ENCODE peak calls at places on chromosomes 5 and 9, in four cellular contexts. K is lower lobe of right lung; Z is dorsolateral prefrontal cortex; R is stimulated activated CD4-positive, alpha-beta T cell treated with anti-CD3 and anti-CD28 coated beads, TNF-alpha, amount 100 ng/mL, for 24 hours. I is an unnamed sample.
A peak's percentile ranks its signal among the peaks of the same experiment; 100 is the strongest.

GRCh38 chr9:92607773-92608172 is 62.2 kb downstream of the IPPK start:
- DNase-seq in R (no peak), Z (no peak), K (no peak), I (no peak)

GRCh38 chr5:73454379-73455036 is 5.9 kb upstream of the FOXD1 start:
- DNase-seq in K (no peak), Z (no peak), R (no peak), I (no peak)

GRCh38 chr5:61414806-61415205 is 82.7 kb downstream of the ZSWIM6 start:
- DNase-seq in K (no peak), R (no peak), Z (no peak), I (no peak)

GRCh38 chr9:111413996-111414395 is 70.2 kb downstream of the ECPAS start:
- DNase-seq in Z (no peak), K (no peak), R (no peak), I (no peak)

GRCh38 chr5:140219068-140219971 is 44.3 kb downstream of the CYSTM1 start:
- DNase-seq in Z (no peak), K (no peak), R (no peak), I (no peak)

GRCh38 chr5:75510417-75510835 is 1.0 kb downstream of the CERT1 start:
- DNase-seq in Z (no peak), R (no peak), K (no peak), I (no peak)

GRCh38 chr5:84863020-84863419 is 478.3 kb upstream of the EDIL3 start:
- DNase-seq in R (no peak), Z (no peak), K (no peak), I (no peak)

GRCh38 chr9:87569008-87569908 is 71.6 kb downstream of the DAPK1 start:
- DNase-seq in K (no peak), R (no peak), Z (no peak), I (no peak)

GRCh38 chr5:124289122-124289521 is 457.3 kb downstream of the ZNF608 start:
- DNase-seq in Z (peak; percentile 84), K (peak; percentile 73), R (no peak), I (peak; percentile 58)

GRCh38 chr9:21796768-21797167 is 5.7 kb upstream of the MTAP start:
- DNase-seq in Z (no peak), R (no peak), K (no peak), I (no peak)

GRCh38 chr9:83047839-83048775 is 14.8 kb downstream of the RASEF start:
- DNase-seq in Z (no peak), R (no peak), K (peak; percentile 46), I (no peak)

GRCh38 chr5:163631846-163632245 is 126.4 kb downstream of the MAT2B start:
- DNase-seq in R (no peak), Z (no peak), K (no peak), I (no peak)

GRCh38 chr5:14112998-14113652 is 30.0 kb upstream of the TRIO start:
- DNase-seq in Z (no peak), K (no peak), R (no peak), I (no peak)

GRCh38 chr5:68292316-68292715 is 76.8 kb downstream of the PIK3R1 start:
- DNase-seq in R (no peak), K (no peak), Z (no peak), I (no peak)

GRCh38 chr5:1330847-1331831 is 13.8 kb downstream of the CLPTM1L start:
- DNase-seq in R (no peak), Z (peak; percentile 40), K (no peak), I (peak; percentile 72)

GRCh38 chr9:4934976-4935672 is 49.9 kb upstream of the JAK2 start:
- DNase-seq in Z (no peak), R (no peak), K (no peak), I (no peak)

GRCh38 chr9:116154334-116154975 is 864 bp downstream of the PAPPA start:
- DNase-seq in R (no peak), Z (no peak), K (no peak), I (no peak)

GRCh38 chr9:129709471-129710460 is 43.1 kb downstream of the PTGES start:
- DNase-seq in K (no peak), Z (no peak), R (no peak), I (no peak)

GRCh38 chr5:154390746-154391359 is 54.9 kb upstream of the SAP30L start:
- DNase-seq in K (no peak), R (no peak), Z (no peak), I (peak; percentile 70)

GRCh38 chr9:115551396-115551795 is 433.4 kb upstream of the TNC start:
- DNase-seq in K (no peak), Z (no peak), R (no peak), I (no peak)

GRCh38 chr9:7315746-7316457 is 483.7 kb downstream of the DMAC1 start:
- DNase-seq in Z (no peak), R (no peak), K (no peak), I (no peak)

GRCh38 chr5:68086443-68086842 is 129.1 kb upstream of the PIK3R1 start:
- DNase-seq in Z (no peak), R (no peak), K (no peak), I (no peak)

GRCh38 chr5:178786859-178787499 is 56.5 kb upstream of the ZNF354A start:
- DNase-seq in R (no peak), Z (no peak), K (no peak), I (peak; percentile 59)

GRCh38 chr9:119443179-119443578 is 73.9 kb upstream of the BRINP1 start:
- DNase-seq in R (no peak), Z (no peak), K (no peak), I (no peak)

GRCh38 chr9:70363760-70364159 is 50.7 kb downstream of the KLF9 start:
- DNase-seq in Z (no peak), K (no peak), R (no peak), I (no peak)

GRCh38 chr9:79734989-79735779 is 163.4 kb downstream of the TLE4 start:
- DNase-seq in K (no peak), R (no peak), Z (no peak), I (no peak)

GRCh38 chr9:114025196-114025753 is 52.8 kb downstream of the AMBP start:
- DNase-seq in R (no peak), Z (no peak), K (no peak), I (no peak)

GRCh38 chr5:125696762-125697161 is 726.4 kb upstream of the GRAMD2B start:
- DNase-seq in Z (no peak), R (no peak), K (no peak), I (no peak)

GRCh38 chr5:67366256-67366655 is 169.7 kb upstream of the CD180 start:
- DNase-seq in K (no peak), Z (no peak), R (no peak), I (no peak)

GRCh38 chr5:83577036-83577636 is 105.6 kb downstream of the VCAN start:
- DNase-seq in Z (no peak), K (no peak), R (no peak), I (no peak)

GRCh38 chr5:181255836-181256578 is 4.9 kb downstream of the TRIM52 start:
- DNase-seq in Z (no peak), R (no peak), K (no peak), I (no peak)

GRCh38 chr9:7783635-7784063 is 15.9 kb downstream of the DMAC1 start:
- DNase-seq in R (no peak), Z (no peak), K (no peak), I (no peak)

GRCh38 chr5:177429248-177430045 is 3.0 kb downstream of the GRK6 start:
- DNase-seq in Z (no peak), K (peak; percentile 90), R (peak; percentile 73), I (peak; percentile 88)

GRCh38 chr5:149313151-149313841 is 32.0 kb upstream of the GRPEL2 start:
- DNase-seq in R (no peak), Z (no peak), K (no peak), I (no peak)

GRCh38 chr9:128969491-128969890 is 22.0 kb downstream of the NUP188 start:
- DNase-seq in K (no peak), R (no peak), Z (no peak), I (no peak)

GRCh38 chr5:132510076-132510475 is 19.5 kb upstream of the IRF1 start:
- DNase-seq in Z (no peak), R (no peak), K (no peak), I (no peak)